ENCODE peak calls at places on chromosome 16, in eight cellular contexts. L is cardiac fibroblast; P is activated CD8-positive, alpha-beta T cell treated with anti-CD3 and anti-CD28 coated beads for 36 hours; J is CD8-positive, alpha-beta T cell; E is AG10803; U is BE2C; Q is choroid plexus epithelial cell; M is vagina. R is an unnamed sample.

GRCh38 chr16:67530013-67530939 is 1.6 kb downstream of the RIPOR1 start:
- DNase-seq in L (peak), P (peak), J (no peak), E (peak), U (no peak), Q (peak), M (peak), R (peak)

GRCh38 chr16:10836174-10836853 is 17.7 kb upstream of the TVP23A start:
- DNase-seq in L (no peak), P (peak), J (no peak), E (no peak), U (no peak), Q (no peak), M (no peak), R (no peak)

GRCh38 chr16:70437017-70437581 is 1.8 kb downstream of the ST3GAL2 start:
- DNase-seq in L (peak), P (peak), J (no peak), E (peak), U (peak), Q (peak), M (no peak), R (peak)

GRCh38 chr16:58515125-58515870 is at the start of gene SETD6:
- DNase-seq in L (peak), P (peak), J (peak), E (peak), U (peak), Q (peak), M (peak), R (peak)

GRCh38 chr16:83952940-83953795 is at the start of gene OSGIN1:
- DNase-seq in L (peak), P (peak), J (peak), E (peak), U (peak), Q (peak), M (peak), R (peak)

GRCh38 chr16:13067648-13068047 is 166.2 kb downstream of the SHISA9 start:
- DNase-seq in L (no peak), P (no peak), J (no peak), E (no peak), U (no peak), Q (no peak), M (no peak), R (no peak)

GRCh38 chr16:28182183-28182582 is 29.6 kb downstream of the XPO6 start:
- DNase-seq in L (no peak), P (peak), J (peak), E (peak), U (no peak), Q (peak), M (no peak), R (no peak)

GRCh38 chr16:3459401-3460090 is 16.1 kb downstream of the NAA60 start:
- DNase-seq in L (no peak), P (peak), J (peak), E (no peak), U (no peak), Q (no peak), M (no peak), R (no peak)

GRCh38 chr16:30142672-30143346 is 19.8 kb upstream of the MAPK3 start:
- DNase-seq in L (no peak), P (peak), J (peak), E (no peak), U (peak), Q (no peak), M (no peak), R (peak)

GRCh38 chr16:8898660-8899318 is 16.6 kb downstream of the LITAFD start:
- DNase-seq in L (no peak), P (no peak), J (no peak), E (no peak), U (no peak), Q (no peak), M (no peak), R (no peak)

GRCh38 chr16:84514874-84515835 is 10.7 kb upstream of the MEAK7 start:
- DNase-seq in L (no peak), P (peak), J (peak), E (no peak), U (no peak), Q (no peak), M (no peak), R (peak)

GRCh38 chr16:3165111-3165822 is 22.7 kb upstream of the OR1F1 start:
- DNase-seq in L (no peak), P (no peak), J (no peak), E (no peak), U (no peak), Q (no peak), M (no peak), R (no peak)

GRCh38 chr16:31489616-31490584 is 7.0 kb downstream of the SLC5A2 start:
- DNase-seq in L (no peak), P (no peak), J (no peak), E (no peak), U (no peak), Q (no peak), M (no peak), R (no peak)

GRCh38 chr16:77782694-77783093 is 5.7 kb upstream of the VAT1L start:
- DNase-seq in L (no peak), P (no peak), J (no peak), E (no peak), U (no peak), Q (peak), M (no peak), R (peak)

GRCh38 chr16:84749072-84749471 is 49.3 kb downstream of the USP10 start:
- DNase-seq in L (no peak), P (no peak), J (no peak), E (no peak), U (no peak), Q (no peak), M (no peak), R (no peak)

GRCh38 chr16:57299009-57299718 is 14.7 kb upstream of the PLLP start:
- DNase-seq in L (no peak), P (peak), J (no peak), E (no peak), U (peak), Q (no peak), M (no peak), R (no peak)

GRCh38 chr16:30722916-30723315 is 23.9 kb downstream of the SRCAP start:
- DNase-seq in L (no peak), P (no peak), J (no peak), E (no peak), U (no peak), Q (no peak), M (no peak), R (no peak)

GRCh38 chr16:66273036-66273435 is 93.5 kb upstream of the CDH5 start:
- DNase-seq in L (no peak), P (no peak), J (no peak), E (no peak), U (no peak), Q (no peak), M (peak), R (no peak)

GRCh38 chr16:79272141-79272577 is 328.4 kb downstream of the MAF start:
- DNase-seq in L (no peak), P (peak), J (peak), E (no peak), U (no peak), Q (no peak), M (no peak), R (no peak)

GRCh38 chr16:73053379-73054130 is 5.6 kb upstream of the ZFHX3 start:
- DNase-seq in L (peak), P (no peak), J (no peak), E (no peak), U (peak), Q (peak), M (no peak), R (no peak)

GRCh38 chr16:2475413-2476344 is 752 bp downstream of the TBC1D24 start:
- DNase-seq in L (no peak), P (peak), J (peak), E (no peak), U (no peak), Q (no peak), M (no peak), R (peak)

GRCh38 chr16:14181371-14182050 is 110.4 kb downstream of the MRTFB start:
- DNase-seq in L (peak), P (no peak), J (no peak), E (peak), U (no peak), Q (peak), M (no peak), R (no peak)

GRCh38 chr16:67181346-67181745 is 2.4 kb downstream of the MATCAP1 start:
- DNase-seq in L (peak), P (no peak), J (no peak), E (peak), U (no peak), Q (peak), M (no peak), R (no peak)

DNA sequence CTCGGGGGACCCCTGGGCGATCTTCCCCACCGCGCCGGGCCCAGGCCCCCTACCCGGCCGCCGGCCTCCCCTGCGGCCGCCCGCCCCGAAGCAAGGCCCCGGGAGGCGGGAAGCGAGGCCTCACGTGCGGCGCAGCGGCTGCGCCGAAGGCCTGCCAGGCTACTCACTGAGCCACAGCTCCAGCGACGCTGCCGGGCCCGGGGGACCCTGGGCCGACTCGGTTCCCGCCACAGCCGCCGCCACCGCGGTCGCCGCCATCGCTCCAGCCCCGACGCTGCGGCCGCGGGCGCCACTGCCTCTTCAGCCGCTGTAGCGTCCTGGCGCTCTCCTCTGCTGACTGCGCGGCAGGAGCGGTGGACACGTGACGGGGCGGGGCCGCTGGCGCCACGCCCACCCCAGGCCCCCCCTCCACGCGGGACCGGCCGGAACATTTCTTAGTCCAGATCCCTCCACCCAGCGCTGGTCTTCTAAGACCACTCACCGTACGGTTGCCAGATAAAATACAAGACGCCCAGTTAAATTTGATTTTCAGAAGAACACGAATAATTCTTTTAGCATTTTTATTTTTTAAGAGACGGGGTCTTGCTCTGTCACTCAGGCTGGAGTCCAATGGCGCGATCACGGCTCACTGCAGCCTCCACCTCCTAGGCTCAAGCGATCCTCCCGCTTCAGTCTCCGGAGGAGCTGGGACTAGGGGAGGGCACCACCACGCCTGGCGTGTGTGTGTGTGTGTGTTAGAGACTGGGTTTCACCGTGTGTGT is at the start of gene GGA2:
- DNase-seq in L (peak), P (peak), J (peak), E (peak), U (peak), Q (peak), M (no peak), R (peak)
- TF ChIP-seq CTCF in L (no peak), P (no peak), J (no peak), E (no peak), U (no peak), Q (no peak), M (no peak), R (no peak)

GRCh38 chr16:88973007-88973410 is 4.0 kb downstream of the CBFA2T3 start:
- DNase-seq in L (no peak), P (no peak), J (no peak), E (no peak), U (peak), Q (no peak), M (no peak), R (no peak)
- TF ChIP-seq CTCF in L (no peak), P (no peak), J (no peak), E (no peak), U (no peak), Q (no peak), M (no peak), R (no peak)

DNA sequence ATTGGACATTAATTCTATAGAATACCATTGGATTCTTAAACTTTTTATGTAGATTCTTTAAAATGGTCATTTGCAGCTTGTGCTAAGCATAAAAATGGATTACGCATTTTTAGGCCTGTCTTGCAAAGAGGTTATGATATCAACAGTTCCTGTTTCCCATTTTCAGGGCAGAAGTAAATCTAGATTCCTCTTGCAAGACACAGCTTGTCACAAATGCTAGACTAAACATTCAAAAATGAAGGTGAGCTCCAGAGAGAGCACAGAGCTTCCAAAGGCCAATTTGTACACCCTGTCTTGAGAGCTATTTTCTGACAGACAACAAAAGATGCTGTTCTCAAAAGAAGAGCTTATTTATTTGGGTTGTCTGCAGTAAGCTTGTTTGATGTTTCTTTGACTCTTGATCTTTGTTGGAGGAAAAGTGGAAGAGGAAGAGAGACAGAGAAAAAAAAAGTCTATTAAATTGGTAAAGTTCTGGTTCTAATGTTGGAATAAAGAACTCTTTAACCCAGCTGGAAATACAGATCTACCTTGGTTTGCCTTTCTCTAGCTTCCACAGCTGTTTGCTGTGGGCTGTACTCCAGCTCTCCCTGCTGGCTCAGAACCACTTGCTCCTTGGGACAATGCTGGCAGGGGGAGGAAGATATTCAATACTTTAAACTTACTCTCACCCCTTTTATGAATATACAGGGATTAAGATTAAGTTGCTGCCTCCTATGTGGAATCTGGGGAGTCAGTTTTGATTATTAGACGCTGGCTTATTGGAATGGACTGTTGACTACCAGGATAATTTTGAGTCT is 651.8 kb downstream of the CDH11 start:
- DNase-seq in L (peak), P (no peak), J (no peak), E (no peak), U (no peak), Q (peak), M (no peak), R (no peak)
- TF ChIP-seq CTCF in L (peak), P (no peak), J (no peak), E (peak), U (peak), Q (peak), M (no peak), R (no peak)

GRCh38 chr16:86587487-86587886 is 9.1 kb downstream of the FOXL1 start:
- DNase-seq in L (no peak), P (no peak), J (no peak), E (no peak), U (no peak), Q (no peak), M (no peak), R (no peak)
- TF ChIP-seq CTCF in L (no peak), P (no peak), J (no peak), E (no peak), U (no peak), Q (no peak), M (no peak), R (no peak)

GRCh38 chr16:48542020-48542473 is 67.9 kb downstream of the N4BP1 start:
- DNase-seq in L (peak), P (peak), J (no peak), E (peak), U (peak), Q (peak), M (peak), R (peak)
- TF ChIP-seq CTCF in L (peak), P (peak), J (peak), E (peak), U (peak), Q (peak), M (peak), R (no peak)

DNA sequence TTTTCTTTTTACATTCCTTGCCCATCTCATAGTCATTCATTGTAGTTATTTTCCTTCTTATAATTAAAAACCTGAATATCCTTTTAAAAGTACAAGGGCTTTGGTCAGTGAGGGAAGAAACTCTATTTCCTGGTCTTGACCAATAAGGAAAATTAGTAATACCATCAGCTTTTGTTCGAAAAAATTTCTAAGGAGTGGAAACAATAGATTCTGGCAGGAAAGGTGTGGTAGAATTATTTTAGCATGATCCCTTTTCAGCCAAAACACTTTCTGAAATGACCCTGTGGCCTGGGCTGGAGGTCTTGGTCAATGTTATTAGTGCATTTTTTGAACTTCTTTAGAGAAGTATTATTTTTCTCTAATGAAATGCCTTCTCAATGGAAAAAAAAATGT is 36.6 kb downstream of the IQCK start:
- DNase-seq in L (no peak), P (no peak), J (no peak), E (no peak), U (no peak), Q (no peak), M (no peak), R (no peak)
- TF ChIP-seq CTCF in L (no peak), P (no peak), J (no peak), E (no peak), U (no peak), Q (no peak), M (no peak), R (no peak)